ENCODE peak calls at places on chromosomes 6 and 20, in four cellular contexts. One of them, this sample, is unnamed.

GRCh38 chr20:63192721-63193120 is 23.2 kb downstream of the YTHDF1 start:
- DNase-seq in A549: no peak
- DNase-seq in SK-N-SH: no peak
- DNase-seq in IMR-90: no peak
- DNase-seq in this sample: no peak

GRCh38 chr6:100300221-100300736 is 164.4 kb downstream of the SIM1 start:
- DNase-seq in A549: peak; percentile 59
- DNase-seq in SK-N-SH: no peak
- DNase-seq in IMR-90: peak; percentile 95
- DNase-seq in this sample: no peak

GRCh38 chr6:159939591-159940016 is 29.3 kb upstream of the IGF2R start:
- DNase-seq in A549: no peak
- DNase-seq in SK-N-SH: no peak
- DNase-seq in IMR-90: no peak
- DNase-seq in this sample: no peak

GRCh38 chr20:23668477-23668951 is 20.3 kb downstream of the CST4 start:
- DNase-seq in A549: peak; percentile 84
- DNase-seq in SK-N-SH: peak; percentile 63
- DNase-seq in IMR-90: peak; percentile 50
- DNase-seq in this sample: no peak

GRCh38 chr6:24610672-24611071 is 35.3 kb downstream of the KIAA0319 start:
- DNase-seq in A549: no peak
- DNase-seq in SK-N-SH: no peak
- DNase-seq in IMR-90: no peak
- DNase-seq in this sample: no peak

GRCh38 chr6:148590881-148591280 is 155.9 kb upstream of the UST start:
- DNase-seq in A549: no peak
- DNase-seq in SK-N-SH: no peak
- DNase-seq in IMR-90: no peak
- DNase-seq in this sample: no peak

GRCh38 chr20:62665826-62666735 is 23.8 kb downstream of the SLCO4A1 start:
- DNase-seq in A549: no peak
- DNase-seq in SK-N-SH: no peak
- DNase-seq in IMR-90: no peak
- DNase-seq in this sample: no peak

GRCh38 chr20:57785720-57786119 is 75.9 kb upstream of the PMEPA1 start:
- DNase-seq in A549: no peak
- DNase-seq in SK-N-SH: no peak
- DNase-seq in IMR-90: no peak
- DNase-seq in this sample: no peak

GRCh38 chr20:48051810-48052491 is 266.7 kb upstream of the SULF2 start:
- DNase-seq in A549: peak; percentile 28
- DNase-seq in SK-N-SH: peak; percentile 69
- DNase-seq in IMR-90: peak; percentile 45
- DNase-seq in this sample: no peak

GRCh38 chr6:157273756-157274088 is 49.6 kb downstream of the TMEM242 start:
- DNase-seq in A549: peak; percentile 70
- DNase-seq in SK-N-SH: peak; percentile 70
- DNase-seq in IMR-90: peak; percentile 9
- DNase-seq in this sample: no peak

GRCh38 chr6:43221046-43221773 is 8.1 kb downstream of the DNPH1 start:
- DNase-seq in A549: no peak
- DNase-seq in SK-N-SH: no peak
- DNase-seq in IMR-90: no peak
- DNase-seq in this sample: no peak

GRCh38 chr6:4939241-4939640 is 64.6 kb downstream of the RPP40 start:
- DNase-seq in A549: no peak
- DNase-seq in SK-N-SH: no peak
- DNase-seq in IMR-90: no peak
- DNase-seq in this sample: no peak

GRCh38 chr6:159097256-159097655 is 52.5 kb upstream of the TAGAP start:
- DNase-seq in A549: no peak
- DNase-seq in SK-N-SH: no peak
- DNase-seq in IMR-90: no peak
- DNase-seq in this sample: no peak

GRCh38 chr6:32168350-32168749 is 4.0 kb downstream of the EGFL8 start:
- DNase-seq in A549: no peak
- DNase-seq in SK-N-SH: no peak
- DNase-seq in IMR-90: no peak
- DNase-seq in this sample: no peak

GRCh38 chr6:20835315-20836010 is 301.2 kb downstream of the CDKAL1 start:
- DNase-seq in A549: no peak
- DNase-seq in SK-N-SH: no peak
- DNase-seq in IMR-90: no peak
- DNase-seq in this sample: no peak

GRCh38 chr20:44412402-44413144 is 57.1 kb downstream of the HNF4A start:
- DNase-seq in A549: no peak
- DNase-seq in SK-N-SH: no peak
- DNase-seq in IMR-90: no peak
- DNase-seq in this sample: no peak

GRCh38 chr6:33752139-33753015 is 5.7 kb upstream of the IP6K3 start:
- DNase-seq in A549: no peak
- DNase-seq in SK-N-SH: no peak
- DNase-seq in IMR-90: no peak
- DNase-seq in this sample: no peak

GRCh38 chr20:4524792-4525191 is 196.9 kb upstream of the PRND start:
- DNase-seq in A549: no peak
- DNase-seq in SK-N-SH: no peak
- DNase-seq in IMR-90: no peak
- DNase-seq in this sample: no peak

GRCh38 chr6:72553531-72554202 is 68.2 kb upstream of the KCNQ5 start:
- DNase-seq in A549: peak; percentile 21
- DNase-seq in SK-N-SH: no peak
- DNase-seq in IMR-90: peak; percentile 93
- DNase-seq in this sample: no peak

GRCh38 chr6:133815313-133815712 is 73.6 kb upstream of the TCF21 start:
- DNase-seq in A549: no peak
- DNase-seq in SK-N-SH: no peak
- DNase-seq in IMR-90: no peak
- DNase-seq in this sample: no peak

GRCh38 chr6:107490568-107491058 is 696 bp downstream of the SOBP start:
- DNase-seq in A549: no peak
- DNase-seq in SK-N-SH: peak; percentile 50
- DNase-seq in IMR-90: no peak
- DNase-seq in this sample: no peak

GRCh38 chr20:53080969-53081871 is 109.1 kb downstream of the TSHZ2 start:
- DNase-seq in A549: no peak
- DNase-seq in SK-N-SH: no peak
- DNase-seq in IMR-90: peak; percentile 27
- DNase-seq in this sample: no peak

GRCh38 chr6:56255370-56255769 is 8.0 kb upstream of the COL21A1 start:
- DNase-seq in A549: no peak
- DNase-seq in SK-N-SH: no peak
- DNase-seq in IMR-90: no peak
- DNase-seq in this sample: no peak

GRCh38 chr6:32113386-32114352 is 4.5 kb upstream of the TNXB start:
- DNase-seq in A549: peak; percentile 34
- DNase-seq in SK-N-SH: peak; percentile 53
- DNase-seq in IMR-90: peak; percentile 94
- DNase-seq in this sample: no peak

GRCh38 chr6:47096233-47096887 is 54.2 kb upstream of the ADGRF1 start:
- DNase-seq in A549: no peak
- DNase-seq in SK-N-SH: no peak
- DNase-seq in IMR-90: no peak
- DNase-seq in this sample: no peak
- TF ChIP-seq RCOR1 in A549: no peak
- TF ChIP-seq RCOR1 in SK-N-SH: no peak
- TF ChIP-seq RCOR1 in IMR-90: no peak
- TF ChIP-seq RCOR1 in this sample: no peak

DNA sequence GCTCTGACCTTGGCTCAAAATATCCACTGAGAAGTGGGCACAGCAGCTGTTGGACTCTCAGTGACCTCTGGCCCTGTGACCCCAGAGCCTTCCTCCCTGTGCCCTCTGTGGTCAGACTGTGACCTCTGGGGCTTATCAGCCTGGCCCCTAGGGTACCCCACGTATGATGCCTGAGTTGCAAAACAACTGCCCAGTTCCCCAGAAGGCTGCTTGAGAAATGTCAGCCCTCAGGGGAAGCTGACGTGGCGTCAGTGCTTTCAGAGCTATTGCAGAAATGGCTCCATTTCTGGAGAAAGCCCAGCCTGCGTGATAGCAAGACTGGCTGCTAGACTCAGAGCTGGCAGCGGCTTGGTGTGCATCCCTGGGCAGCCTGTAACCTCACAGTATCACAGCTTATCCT is 31.5 kb upstream of the TGM2 start:
- DNase-seq in A549: no peak
- DNase-seq in SK-N-SH: no peak
- DNase-seq in IMR-90: peak; percentile 80
- DNase-seq in this sample: no peak
- TF ChIP-seq RCOR1 in A549: no peak
- TF ChIP-seq RCOR1 in SK-N-SH: no peak
- TF ChIP-seq RCOR1 in IMR-90: peak; percentile 29
- TF ChIP-seq RCOR1 in this sample: no peak

GRCh38 chr6:39925931-39926290 is 8.4 kb downstream of the MOCS1 start:
- DNase-seq in A549: no peak
- DNase-seq in SK-N-SH: no peak
- DNase-seq in IMR-90: no peak
- DNase-seq in this sample: no peak
- TF ChIP-seq RCOR1 in A549: no peak
- TF ChIP-seq RCOR1 in SK-N-SH: no peak
- TF ChIP-seq RCOR1 in IMR-90: no peak
- TF ChIP-seq RCOR1 in this sample: no peak

GRCh38 chr20:51542033-51542893 is at the start of gene NFATC2:
- DNase-seq in A549: no peak
- DNase-seq in SK-N-SH: peak; percentile 90
- DNase-seq in IMR-90: no peak
- DNase-seq in this sample: no peak

GRCh38 chr20:51541189-51542032 is 1.1 kb downstream of the NFATC2 start:
- DNase-seq in A549: no peak
- DNase-seq in SK-N-SH: no peak
- DNase-seq in IMR-90: peak; percentile 22
- DNase-seq in this sample: no peak

GRCh38 chr20:51545515-51545914 is 3.0 kb upstream of the NFATC2 start:
- DNase-seq in A549: no peak
- DNase-seq in SK-N-SH: no peak
- DNase-seq in IMR-90: no peak
- DNase-seq in this sample: no peak

GRCh38 chr20:51540585-51540984 is 1.9 kb downstream of the NFATC2 start:
- DNase-seq in A549: no peak
- DNase-seq in SK-N-SH: no peak
- DNase-seq in IMR-90: no peak
- DNase-seq in this sample: no peak

DNA sequence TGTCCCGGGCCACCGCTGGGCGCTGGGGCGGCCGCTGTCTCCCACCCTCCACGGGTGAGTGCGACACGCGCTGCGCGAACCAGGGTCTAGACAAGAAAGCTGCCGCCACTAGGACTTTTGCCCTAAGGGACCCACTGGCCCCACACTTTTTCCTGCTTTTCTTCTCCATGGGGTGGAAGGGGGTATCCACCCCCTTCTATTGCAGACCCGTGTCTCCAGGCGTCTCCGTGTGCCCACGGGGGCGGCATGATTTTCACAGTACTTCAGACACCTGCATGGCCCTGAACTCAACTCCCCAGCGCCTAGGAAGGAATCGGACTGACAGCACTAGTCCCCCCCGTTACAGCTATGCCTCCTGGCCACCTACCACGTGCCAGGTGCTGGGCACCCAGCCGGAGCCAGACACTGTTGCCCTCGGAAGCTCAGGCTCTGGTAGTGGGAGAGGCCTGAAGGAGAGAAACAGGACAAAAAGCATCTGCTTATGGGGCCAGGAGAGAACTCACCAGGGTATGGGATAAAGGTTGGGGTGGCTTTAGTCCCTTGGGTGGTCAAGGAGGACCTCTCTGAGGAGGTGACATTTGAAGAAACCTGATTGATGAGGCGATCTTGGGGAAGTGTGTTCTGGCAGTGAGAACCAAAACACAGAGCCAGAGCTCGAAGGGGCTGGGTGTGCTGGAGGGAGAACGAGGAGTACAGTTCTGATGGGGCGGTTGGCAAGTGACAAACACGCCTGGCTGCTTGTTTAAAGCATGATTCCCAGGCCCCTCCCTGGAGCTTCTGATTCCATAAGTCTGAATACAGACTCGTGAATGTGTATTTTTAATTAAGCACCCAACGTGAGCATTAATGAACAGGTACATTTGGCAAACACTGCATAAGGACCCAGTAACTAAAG is 622 bp upstream of the NFATC2 start:
- DNase-seq in A549: no peak
- DNase-seq in SK-N-SH: no peak
- DNase-seq in IMR-90: no peak
- DNase-seq in this sample: no peak
- TF ChIP-seq RCOR1 in A549: no peak
- TF ChIP-seq RCOR1 in SK-N-SH: no peak
- TF ChIP-seq RCOR1 in IMR-90: no peak
- TF ChIP-seq RCOR1 in this sample: no peak

GRCh38 chr6:164010446-164011071 is 596.0 kb downstream of the QKI start:
- DNase-seq in A549: no peak
- DNase-seq in SK-N-SH: no peak
- DNase-seq in IMR-90: no peak
- DNase-seq in this sample: no peak
- TF ChIP-seq RCOR1 in A549: no peak
- TF ChIP-seq RCOR1 in SK-N-SH: no peak
- TF ChIP-seq RCOR1 in IMR-90: no peak
- TF ChIP-seq RCOR1 in this sample: no peak

GRCh38 chr6:118881440-118882313 is 12.3 kb upstream of the ASF1A start:
- DNase-seq in A549: no peak
- DNase-seq in SK-N-SH: no peak
- DNase-seq in IMR-90: no peak
- DNase-seq in this sample: no peak
- TF ChIP-seq RCOR1 in A549: no peak
- TF ChIP-seq RCOR1 in SK-N-SH: no peak
- TF ChIP-seq RCOR1 in IMR-90: no peak
- TF ChIP-seq RCOR1 in this sample: no peak

GRCh38 chr20:1327827-1328679 is 886 bp downstream of the SDCBP2 start:
- DNase-seq in A549: no peak
- DNase-seq in SK-N-SH: no peak
- DNase-seq in IMR-90: no peak
- DNase-seq in this sample: no peak

GRCh38 chr20:1328680-1329330 is at the start of gene SDCBP2:
- DNase-seq in A549: no peak
- DNase-seq in SK-N-SH: no peak
- DNase-seq in IMR-90: no peak
- DNase-seq in this sample: no peak

GRCh38 chr20:1325173-1326030 is 3.5 kb downstream of the SDCBP2 start:
- DNase-seq in A549: peak; percentile 100
- DNase-seq in SK-N-SH: peak; percentile 98
- DNase-seq in IMR-90: peak; percentile 97
- DNase-seq in this sample: peak; percentile 88

GRCh38 chr20:1326031-1326930 is 2.7 kb downstream of the SDCBP2 start:
- DNase-seq in A549: peak; percentile 35
- DNase-seq in SK-N-SH: no peak
- DNase-seq in IMR-90: peak; percentile 41
- DNase-seq in this sample: no peak

DNA sequence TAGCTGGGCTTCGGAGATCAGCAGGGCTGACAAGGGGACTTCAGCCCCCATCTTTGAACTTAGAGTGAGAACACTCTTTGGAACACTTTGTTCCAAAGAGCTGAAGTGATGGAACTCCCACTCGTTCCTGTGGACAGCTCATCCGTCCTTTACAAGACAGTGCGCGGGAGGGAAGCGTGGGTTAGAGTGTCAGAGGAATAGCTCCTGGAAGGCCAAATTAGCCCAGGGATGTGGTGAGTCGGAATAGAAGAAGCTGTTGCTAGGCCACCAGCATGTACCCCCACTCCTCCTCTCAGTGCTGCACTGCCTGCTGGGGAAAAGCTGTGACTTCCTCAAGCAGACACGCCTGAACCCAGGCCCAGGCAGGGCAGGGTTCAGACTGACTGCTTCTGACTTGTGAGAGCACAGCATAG is 1.7 kb downstream of the SDCBP2 start:
- DNase-seq in A549: no peak
- DNase-seq in SK-N-SH: no peak
- DNase-seq in IMR-90: peak; percentile 79
- DNase-seq in this sample: no peak
- TF ChIP-seq RCOR1 in A549: no peak
- TF ChIP-seq RCOR1 in SK-N-SH: no peak
- TF ChIP-seq RCOR1 in IMR-90: no peak
- TF ChIP-seq RCOR1 in this sample: no peak

This sample was measured in GM12878.